ENCODE peak calls at places on chromosome 22, in four cellular contexts. S is fibroblast of pulmonary artery, G is Calu3, B is endothelial cell. H is an unnamed sample.

GRCh38 chr22:36644333-36644757 is 59.2 kb downstream of the CACNG2 start:
- DNase-seq in S (peak; percentile 96), G (peak; percentile 68), B (peak; percentile 71), H (peak; percentile 45)

GRCh38 chr22:29816128-29816527 is 21.9 kb downstream of the ASCC2 start:
- DNase-seq in S (no peak), G (no peak), B (no peak), H (no peak)

GRCh38 chr22:45632791-45633515 is 38.7 kb upstream of the ATXN10 start:
- DNase-seq in S (peak; percentile 55), G (peak; percentile 84), B (no peak), H (no peak)

GRCh38 chr22:42937164-42937854 is 77.6 kb downstream of the PACSIN2 start:
- DNase-seq in S (peak; percentile 67), G (peak; percentile 79), B (no peak), H (peak; percentile 66)

GRCh38 chr22:35977136-35977535 is 51.5 kb downstream of the RBFOX2 start:
- DNase-seq in S (no peak), G (no peak), B (no peak), H (no peak)

GRCh38 chr22:24482586-24482985 is 12.5 kb upstream of the UPB1 start:
- DNase-seq in S (peak; percentile 78), G (no peak), B (no peak), H (no peak)

GRCh38 chr22:42817556-42817955 is 39.5 kb downstream of the ARFGAP3 start:
- DNase-seq in S (no peak), G (no peak), B (no peak), H (no peak)

GRCh38 chr22:27531782-27532530 is 269.6 kb downstream of the MN1 start:
- DNase-seq in S (peak; percentile 86), G (no peak), B (no peak), H (no peak)

GRCh38 chr22:43957871-43958270 is 2.6 kb downstream of the SAMM50 start:
- DNase-seq in S (peak; percentile 40), G (no peak), B (no peak), H (no peak)

GRCh38 chr22:41302016-41302767 is 867 bp downstream of the ZC3H7B start:
- DNase-seq in S (no peak), G (no peak), B (peak; percentile 53), H (peak; percentile 20)

GRCh38 chr22:37270928-37271650 is 11.2 kb upstream of the CYTH4 start:
- DNase-seq in S (peak; percentile 39), G (no peak), B (no peak), H (no peak)

GRCh38 chr22:27880778-27881394 is 38.2 kb downstream of the PITPNB start:
- DNase-seq in S (peak; percentile 89), G (peak; percentile 46), B (peak; percentile 48), H (peak; percentile 27)

GRCh38 chr22:29944339-29944738 is 61.4 kb downstream of the MTMR3 start:
- DNase-seq in S (no peak), G (no peak), B (no peak), H (no peak)

GRCh38 chr22:27627444-27627833 is 174.1 kb downstream of the MN1 start:
- DNase-seq in S (peak; percentile 10), G (no peak), B (no peak), H (no peak)

GRCh38 chr22:29219881-29220670 is 14.4 kb downstream of the EMID1 start:
- DNase-seq in S (no peak), G (no peak), B (no peak), H (no peak)

GRCh38 chr22:30208631-30209603 is 37.6 kb downstream of the LIF start:
- DNase-seq in S (peak; percentile 94), G (peak; percentile 84), B (no peak), H (peak; percentile 28)

GRCh38 chr22:30325065-30325720 is 1.5 kb downstream of the TBC1D10A start:
- DNase-seq in S (peak; percentile 82), G (peak; percentile 39), B (no peak), H (no peak)

GRCh38 chr22:30718491-30718890 is 23.8 kb downstream of the OSBP2 start:
- DNase-seq in S (no peak), G (no peak), B (no peak), H (no peak)

DNA sequence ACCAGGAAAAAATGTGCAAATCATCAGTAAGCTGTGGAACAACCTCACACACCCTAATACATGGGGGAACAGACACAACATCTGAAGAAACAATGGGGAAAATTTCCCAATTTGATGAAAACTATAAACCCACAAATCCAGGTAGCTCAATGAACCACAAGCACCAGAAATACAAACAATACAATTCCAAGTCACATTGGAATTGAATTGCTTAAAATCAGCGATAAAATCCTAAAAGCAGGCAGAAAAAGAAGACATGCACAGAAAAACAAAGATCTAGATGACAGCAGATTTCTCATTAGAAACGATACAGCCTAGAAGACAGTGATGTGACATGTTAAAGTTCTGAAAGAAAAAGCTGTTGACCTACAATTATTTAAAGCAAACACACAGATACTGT is 32.0 kb downstream of the DGCR2 start:
- DNase-seq in S (no peak), G (no peak), B (no peak), H (no peak)
- TF ChIP-seq CTCF in S (no peak), G (no peak), B (no peak), H (no peak)

DNA sequence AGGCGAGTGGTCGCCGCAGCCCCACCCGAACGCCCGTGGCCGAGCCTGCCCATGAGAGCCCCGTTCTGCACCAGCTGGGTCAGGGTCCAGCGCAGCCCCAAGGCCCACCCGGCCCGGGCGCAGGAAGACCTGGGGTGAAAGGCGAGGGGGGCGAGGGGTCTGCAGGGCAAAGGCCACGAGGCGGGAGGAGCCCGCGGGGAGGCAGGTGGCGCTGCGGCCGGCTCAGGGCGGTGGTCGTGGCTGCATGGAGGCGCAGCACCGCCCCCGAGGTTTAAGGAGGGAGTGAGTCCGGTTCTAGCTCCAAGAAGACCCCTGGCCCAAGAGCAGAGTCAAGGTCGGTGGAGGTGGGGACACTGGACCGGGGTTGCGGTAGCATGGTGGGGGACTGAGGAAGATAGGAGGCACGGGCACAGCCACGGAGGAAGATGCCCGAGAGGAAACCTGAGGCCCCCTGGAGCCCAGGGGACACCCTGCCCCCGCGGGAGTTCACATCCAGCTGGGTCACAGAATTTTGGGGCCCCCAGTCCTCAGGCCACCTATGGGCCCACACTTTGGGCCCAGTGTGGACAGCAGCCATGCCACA is 498 bp upstream of the HDAC10 start:
- DNase-seq in S (no peak), G (no peak), B (no peak), H (no peak)
- TF ChIP-seq CTCF in S (no peak), G (no peak), B (no peak), H (no peak)

GRCh38 chr22:20951932-20952380 is 15.1 kb upstream of the AIFM3 start:
- DNase-seq in S (no peak), G (peak; percentile 59), B (no peak), H (no peak)
- TF ChIP-seq CTCF in S (no peak), G (peak; percentile 59), B (no peak), H (no peak)

GRCh38 chr22:38923463-38924196 is 33.8 kb upstream of the APOBEC3A start:
- DNase-seq in S (peak; percentile 69), G (peak; percentile 87), B (no peak), H (no peak)
- TF ChIP-seq CTCF in S (peak; percentile 31), G (no peak), B (no peak), H (no peak)

GRCh38 chr22:19754701-19755144 is 5.9 kb upstream of the TBX1 start:
- DNase-seq in S (no peak), G (no peak), B (no peak), H (no peak)

GRCh38 chr22:19757140-19757984 is 3.2 kb upstream of the TBX1 start:
- DNase-seq in S (no peak), G (no peak), B (no peak), H (no peak)

GRCh38 chr22:19756288-19757128 is 4.1 kb upstream of the TBX1 start:
- DNase-seq in S (no peak), G (peak; percentile 82), B (no peak), H (peak; percentile 71)

GRCh38 chr22:19755145-19755710 is 5.3 kb upstream of the TBX1 start:
- DNase-seq in S (no peak), G (no peak), B (no peak), H (no peak)

GRCh38 chr22:19755722-19756287 is 4.8 kb upstream of the TBX1 start:
- DNase-seq in S (no peak), G (no peak), B (no peak), H (no peak)
- TF ChIP-seq CTCF in S (no peak), G (no peak), B (no peak), H (no peak)

GRCh38 chr22:49656291-49656851 is 171.3 kb downstream of the BRD1 start:
- DNase-seq in S (no peak), G (no peak), B (no peak), H (no peak)
- TF ChIP-seq CTCF in S (no peak), G (no peak), B (no peak), H (no peak)

GRCh38 chr22:39653787-39654077 is 83.2 kb downstream of the CACNA1I start:
- DNase-seq in S (no peak), G (no peak), B (no peak), H (no peak)

GRCh38 chr22:39654527-39654926 is 84.0 kb downstream of the CACNA1I start:
- DNase-seq in S (no peak), G (no peak), B (no peak), H (no peak)

GRCh38 chr22:39655736-39656285 is 85.3 kb downstream of the CACNA1I start:
- DNase-seq in S (no peak), G (no peak), B (no peak), H (no peak)

GRCh38 chr22:39656495-39657490 is 86.2 kb downstream of the CACNA1I start:
- DNase-seq in S (no peak), G (no peak), B (no peak), H (no peak)

GRCh38 chr22:39654959-39655579 is 84.5 kb downstream of the CACNA1I start:
- DNase-seq in S (no peak), G (no peak), B (no peak), H (peak; percentile 35)
- TF ChIP-seq CTCF in S (peak; percentile 14), G (peak; percentile 33), B (no peak), H (no peak)

GRCh38 chr22:26086359-26086758 is 82.9 kb upstream of the SEZ6L start:
- DNase-seq in S (no peak), G (no peak), B (no peak), H (no peak)
- TF ChIP-seq CTCF in S (no peak), G (no peak), B (no peak), H (no peak)

GRCh38 chr22:21679383-21679782 is 13.6 kb downstream of the PPIL2 start:
- DNase-seq in S (no peak), G (no peak), B (no peak), H (no peak)

GRCh38 chr22:21673534-21674321 is 7.9 kb downstream of the PPIL2 start:
- DNase-seq in S (no peak), G (no peak), B (no peak), H (no peak)

GRCh38 chr22:21672107-21672629 is 6.4 kb downstream of the PPIL2 start:
- DNase-seq in S (no peak), G (no peak), B (no peak), H (no peak)

GRCh38 chr22:21677606-21678443 is 12.0 kb downstream of the PPIL2 start:
- DNase-seq in S (no peak), G (no peak), B (no peak), H (no peak)

GRCh38 chr22:21674611-21675010 is 8.8 kb downstream of the PPIL2 start:
- DNase-seq in S (no peak), G (no peak), B (no peak), H (no peak)
- TF ChIP-seq CTCF in S (no peak), G (no peak), B (no peak), H (no peak)

H was measured in activated CD8-positive, alpha-beta T cell treated with anti-CD3 and anti-CD28 coated beads for 36 hours.